ENCODE peak calls at places on chromosomes 3 and 15, in four cellular contexts. Z is GM20000, P is fibroblast of gingiva, H is IMR-90. E is an unnamed sample.

GRCh38 chr15:90040618-90041017 is 39.5 kb downstream of the ZNF710 start:
- DNase-seq in H (no peak), P (no peak), Z (no peak), E (no peak)

GRCh38 chr3:185847506-185847905 is 22.7 kb upstream of the IGF2BP2 start:
- DNase-seq in H (no peak), Z (no peak), P (peak; percentile 43), E (no peak)

GRCh38 chr15:48631191-48631770 is 14.2 kb downstream of the FBN1 start:
- DNase-seq in Z (no peak), P (no peak), H (peak; percentile 32), E (peak; percentile 17)

GRCh38 chr3:73215286-73215685 is 153.8 kb downstream of the EBLN2 start:
- DNase-seq in Z (no peak), P (peak; percentile 11), H (no peak), E (peak; percentile 45)

GRCh38 chr3:161674402-161674801 is 177.8 kb downstream of the OTOL1 start:
- DNase-seq in Z (no peak), P (no peak), H (no peak), E (no peak)

GRCh38 chr3:165874663-165875489 is 37.7 kb upstream of the BCHE start:
- DNase-seq in P (no peak), Z (no peak), H (no peak), E (no peak)

GRCh38 chr3:145721815-145722214 is 439.2 kb downstream of the PLOD2 start:
- DNase-seq in Z (no peak), H (no peak), P (no peak), E (no peak)

GRCh38 chr3:123262868-123263267 is 61.1 kb downstream of the SEC22A start:
- DNase-seq in P (no peak), Z (no peak), H (no peak), E (no peak)

GRCh38 chr15:78420220-78420619 is 17.8 kb upstream of the IREB2 start:
- DNase-seq in H (no peak), P (no peak), Z (no peak), E (no peak)

GRCh38 chr3:52182691-52183090 is 15.3 kb upstream of the ALAS1 start:
- DNase-seq in P (no peak), H (no peak), Z (no peak), E (no peak)

GRCh38 chr15:68594533-68595259 is 15.9 kb downstream of the CORO2B start:
- DNase-seq in H (peak; percentile 39), P (no peak), Z (no peak), E (no peak)

GRCh38 chr3:98778852-98779379 is 15.8 kb downstream of the ST3GAL6 start:
- DNase-seq in Z (no peak), P (peak; percentile 49), H (peak; percentile 95), E (peak; percentile 50)

GRCh38 chr3:19229086-19229485 is 80.8 kb downstream of the KCNH8 start:
- DNase-seq in H (no peak), P (no peak), Z (no peak), E (no peak)

GRCh38 chr15:74825895-74826294 is 532 bp upstream of the CPLX3 start:
- DNase-seq in H (no peak), Z (no peak), P (no peak), E (no peak)